ENCODE peak calls at places on chromosome 20, in seven cellular contexts. B is RWPE2, K is adrenal gland, Y is psoas muscle, E is uterus, C is fibroblast of lung, G is colonic mucosa. A is an unnamed sample.
A peak's percentile ranks its signal among the peaks of the same experiment; 100 is the strongest.

GRCh38 chr20:25195962-25196700 is 619 bp downstream of the ENTPD6 start:
- DNase-seq in B (no peak), K (peak; percentile 37), Y (peak; percentile 77), E (no peak), C (peak; percentile 15), G (peak; percentile 87), A (no peak)

GRCh38 chr20:41135187-41135887 is 2.0 kb upstream of the PLCG1 start:
- DNase-seq in B (peak; percentile 81), K (peak; percentile 50), Y (no peak), E (no peak), C (no peak), G (peak; percentile 61), A (no peak)

GRCh38 chr20:48823476-48823875 is 4.3 kb downstream of the PREX1 start:
- DNase-seq in B (no peak), K (no peak), Y (no peak), E (no peak), C (no peak), G (no peak), A (no peak)

GRCh38 chr20:59781236-59781635 is 152.2 kb downstream of the SYCP2 start:
- DNase-seq in B (peak; percentile 80), K (no peak), Y (no peak), E (no peak), C (no peak), G (peak; percentile 12), A (no peak)

GRCh38 chr20:55632592-55632991 is 372.7 kb downstream of the CBLN4 start:
- DNase-seq in B (no peak), K (no peak), Y (no peak), E (no peak), C (no peak), G (no peak), A (no peak)

GRCh38 chr20:25867776-25868649 is 171.4 kb upstream of the ZNF337 start:
- DNase-seq in B (peak; percentile 75), K (peak; percentile 78), Y (peak; percentile 91), E (peak; percentile 74), C (peak; percentile 50), G (peak; percentile 65), A (peak; percentile 46)

GRCh38 chr20:8062781-8063180 is 43.2 kb upstream of the TMX4 start:
- DNase-seq in B (no peak), K (no peak), Y (no peak), E (no peak), C (peak; percentile 51), G (no peak), A (no peak)

GRCh38 chr20:42173440-42173839 is 555.3 kb upstream of the CHD6 start:
- DNase-seq in B (no peak), K (no peak), Y (no peak), E (no peak), C (no peak), G (no peak), A (no peak)

GRCh38 chr20:23048283-23049200 is 930 bp downstream of the THBD start:
- DNase-seq in B (peak; percentile 80), K (peak; percentile 55), Y (peak; percentile 91), E (peak; percentile 22), C (peak; percentile 22), G (peak; percentile 32), A (peak; percentile 42)

GRCh38 chr20:49285233-49285668 is 7.4 kb upstream of the ZNFX1 start:
- DNase-seq in B (no peak), K (no peak), Y (no peak), E (no peak), C (no peak), G (no peak), A (no peak)

GRCh38 chr20:5039255-5039657 is 37.9 kb upstream of the SLC23A2 start:
- DNase-seq in B (no peak), K (no peak), Y (no peak), E (no peak), C (no peak), G (no peak), A (peak; percentile 16)

GRCh38 chr20:57509665-57510237 is 15.2 kb downstream of the CTCFL start:
- DNase-seq in B (no peak), K (peak; percentile 6), Y (no peak), E (no peak), C (no peak), G (peak; percentile 61), A (no peak)

GRCh38 chr20:32429745-32430360 is 71.7 kb downstream of the ASXL1 start:
- DNase-seq in B (peak; percentile 68), K (no peak), Y (no peak), E (no peak), C (no peak), G (no peak), A (no peak)

GRCh38 chr20:51715028-51715872 is 52.9 kb downstream of the ATP9A start:
- DNase-seq in B (no peak), K (no peak), Y (no peak), E (no peak), C (no peak), G (no peak), A (no peak)

GRCh38 chr20:39111359-39112195 is 149.4 kb downstream of the DHX35 start:
- DNase-seq in B (no peak), K (no peak), Y (no peak), E (no peak), C (no peak), G (no peak), A (no peak)

GRCh38 chr20:2508631-2509467 is at the start of gene ZNF343:
- DNase-seq in B (peak; percentile 69), K (peak; percentile 84), Y (peak; percentile 88), E (peak; percentile 78), C (peak; percentile 79), G (peak; percentile 84), A (peak; percentile 81)

GRCh38 chr20:49043000-49043399 is 3.1 kb upstream of the CSE1L start:
- DNase-seq in B (no peak), K (no peak), Y (no peak), E (no peak), C (no peak), G (no peak), A (no peak)

GRCh38 chr20:9660236-9660868 is 146.0 kb downstream of the LAMP5 start:
- DNase-seq in B (no peak), K (peak; percentile 14), Y (no peak), E (no peak), C (peak; percentile 4), G (no peak), A (no peak)

GRCh38 chr20:24970030-24970553 is 21.0 kb downstream of the CST7 start:
- DNase-seq in B (no peak), K (no peak), Y (no peak), E (no peak), C (no peak), G (no peak), A (no peak)

GRCh38 chr20:47464380-47465101 is 37.1 kb upstream of the NCOA3 start:
- DNase-seq in B (peak; percentile 98), K (peak; percentile 84), Y (peak; percentile 80), E (no peak), C (peak; percentile 94), G (peak; percentile 74), A (no peak)

GRCh38 chr20:37349517-37350491 is 3.9 kb downstream of the SRC start:
- DNase-seq in B (peak; percentile 81), K (peak; percentile 86), Y (no peak), E (no peak), C (peak; percentile 14), G (no peak), A (no peak)

GRCh38 chr20:44948107-44948506 is 12.1 kb downstream of the TOMM34 start:
- DNase-seq in B (peak; percentile 57), K (no peak), Y (no peak), E (no peak), C (no peak), G (no peak), A (no peak)

GRCh38 chr20:44946266-44946852 is 13.8 kb downstream of the TOMM34 start:
- DNase-seq in B (peak; percentile 33), K (no peak), Y (no peak), E (no peak), C (no peak), G (no peak), A (no peak)

GRCh38 chr20:44950368-44950767 is 9.8 kb downstream of the TOMM34 start:
- DNase-seq in B (no peak), K (no peak), Y (no peak), E (no peak), C (no peak), G (no peak), A (no peak)

GRCh38 chr20:44945261-44945660 is 14.9 kb downstream of the TOMM34 start:
- DNase-seq in B (no peak), K (peak; percentile 51), Y (no peak), E (no peak), C (no peak), G (no peak), A (no peak)

GRCh38 chr20:44948513-44948912 is 11.7 kb downstream of the TOMM34 start:
- DNase-seq in B (no peak), K (no peak), Y (no peak), E (no peak), C (no peak), G (no peak), A (no peak)
- H3K36me3 ChIP-seq in B (peaks cover 100% of the 10 kb centered on the region), K (no peaks in the 10 kb centered on the region), Y (peaks cover 26% of the 10 kb centered on the region), E (no peaks in the 10 kb centered on the region), C (peaks cover 21% of the 10 kb centered on the region), G (peaks cover 13% of the 10 kb centered on the region), A (peaks cover 25% of the 10 kb centered on the region)

GRCh38 chr20:63073738-63074065 is 66.9 kb upstream of the BHLHE23 start:
- DNase-seq in B (no peak), K (no peak), Y (peak; percentile 36), E (no peak), C (no peak), G (no peak), A (no peak)
- H3K27me3 ChIP-seq in B (peaks cover 51% of the 10 kb centered on the region), K (peaks cover 24% of the 10 kb centered on the region), Y (no peaks in the 10 kb centered on the region), E (no peaks in the 10 kb centered on the region), C (no peaks in the 10 kb centered on the region), G (peaks cover 20% of the 10 kb centered on the region), A (no peaks in the 10 kb centered on the region)

GRCh38 chr20:61795669-61796630 is 269.7 kb downstream of the TAF4 start:
- DNase-seq in B (no peak), K (no peak), Y (peak; percentile 38), E (no peak), C (no peak), G (no peak), A (no peak)
- H3K36me3 ChIP-seq in B (no peaks in the 10 kb centered on the region), K (no peaks in the 10 kb centered on the region), Y (no peaks in the 10 kb centered on the region), E (no peaks in the 10 kb centered on the region), C (no peaks in the 10 kb centered on the region), G (no peaks in the 10 kb centered on the region), A (no peaks in the 10 kb centered on the region)

GRCh38 chr20:61054411-61054810 is 197.7 kb upstream of the CDH4 start:
- DNase-seq in B (peak; percentile 68), K (no peak), Y (no peak), E (no peak), C (no peak), G (no peak), A (no peak)
- H3K27me3 ChIP-seq in B (peaks cover 95% of the 10 kb centered on the region), K (no peaks in the 10 kb centered on the region), Y (no peaks in the 10 kb centered on the region), E (no peaks in the 10 kb centered on the region), C (no peaks in the 10 kb centered on the region), G (no peaks in the 10 kb centered on the region), A (no peaks in the 10 kb centered on the region)

A was measured in GM06990.